ENCODE peak calls at places on chromosomes 3 and 15, in nine cellular contexts. One of them, this sample, is unnamed.

GRCh38 chr3:66482005-66482404 is 18.8 kb downstream of the LRIG1 start:
- DNase-seq in transverse colon: no peak
- DNase-seq in fibroblast of pulmonary artery: no peak
- DNase-seq in nephron progenitor cell: no peak
- DNase-seq in type B pancreatic cell: no peak
- DNase-seq in cardiac fibroblast: no peak
- DNase-seq in lower lobe of right lung: no peak
- DNase-seq in Ammon's horn: peak
- DNase-seq in endothelial cell of umbilical vein: no peak
- DNase-seq in this sample: no peak

GRCh38 chr15:29675791-29676301 is 146.4 kb downstream of the TJP1 start:
- DNase-seq in lower lobe of right lung: no peak
- DNase-seq in fibroblast of pulmonary artery: no peak
- DNase-seq in type B pancreatic cell: no peak
- DNase-seq in endothelial cell of umbilical vein: no peak
- DNase-seq in nephron progenitor cell: no peak
- DNase-seq in Ammon's horn: no peak
- DNase-seq in cardiac fibroblast: no peak
- DNase-seq in transverse colon: no peak
- DNase-seq in this sample: no peak

GRCh38 chr3:179428876-179429548 is 22.3 kb downstream of the GNB4 start:
- DNase-seq in endothelial cell of umbilical vein: no peak
- DNase-seq in nephron progenitor cell: no peak
- DNase-seq in transverse colon: no peak
- DNase-seq in Ammon's horn: no peak
- DNase-seq in cardiac fibroblast: no peak
- DNase-seq in type B pancreatic cell: no peak
- DNase-seq in lower lobe of right lung: no peak
- DNase-seq in fibroblast of pulmonary artery: no peak
- DNase-seq in this sample: no peak

GRCh38 chr15:67931861-67932260 is 92.0 kb upstream of the RNU6-1 start:
- DNase-seq in fibroblast of pulmonary artery: peak
- DNase-seq in Ammon's horn: no peak
- DNase-seq in lower lobe of right lung: no peak
- DNase-seq in transverse colon: no peak
- DNase-seq in type B pancreatic cell: no peak
- DNase-seq in nephron progenitor cell: no peak
- DNase-seq in endothelial cell of umbilical vein: no peak
- DNase-seq in cardiac fibroblast: peak
- DNase-seq in this sample: peak

GRCh38 chr3:133457465-133458067 is 57.7 kb downstream of the BFSP2 start:
- DNase-seq in cardiac fibroblast: peak
- DNase-seq in nephron progenitor cell: no peak
- DNase-seq in endothelial cell of umbilical vein: no peak
- DNase-seq in type B pancreatic cell: no peak
- DNase-seq in lower lobe of right lung: no peak
- DNase-seq in fibroblast of pulmonary artery: peak
- DNase-seq in Ammon's horn: no peak
- DNase-seq in transverse colon: no peak
- DNase-seq in this sample: no peak

GRCh38 chr3:128493221-128494151 is 485 bp upstream of the GATA2 start:
- DNase-seq in Ammon's horn: no peak
- DNase-seq in transverse colon: no peak
- DNase-seq in nephron progenitor cell: no peak
- DNase-seq in endothelial cell of umbilical vein: no peak
- DNase-seq in fibroblast of pulmonary artery: no peak
- DNase-seq in lower lobe of right lung: no peak
- DNase-seq in cardiac fibroblast: no peak
- DNase-seq in type B pancreatic cell: peak
- DNase-seq in this sample: no peak

GRCh38 chr3:3264796-3265195 is 85.3 kb upstream of the CRBN start:
- DNase-seq in type B pancreatic cell: no peak
- DNase-seq in transverse colon: no peak
- DNase-seq in nephron progenitor cell: no peak
- DNase-seq in fibroblast of pulmonary artery: no peak
- DNase-seq in endothelial cell of umbilical vein: no peak
- DNase-seq in Ammon's horn: no peak
- DNase-seq in lower lobe of right lung: no peak
- DNase-seq in cardiac fibroblast: no peak
- DNase-seq in this sample: no peak

GRCh38 chr3:96986241-96986640 is 171.8 kb downstream of the EPHA6 start:
- DNase-seq in cardiac fibroblast: no peak
- DNase-seq in lower lobe of right lung: no peak
- DNase-seq in fibroblast of pulmonary artery: no peak
- DNase-seq in transverse colon: no peak
- DNase-seq in type B pancreatic cell: no peak
- DNase-seq in endothelial cell of umbilical vein: no peak
- DNase-seq in Ammon's horn: no peak
- DNase-seq in nephron progenitor cell: no peak
- DNase-seq in this sample: no peak

GRCh38 chr3:120119846-120120510 is 25.7 kb upstream of the GSK3B start:
- DNase-seq in endothelial cell of umbilical vein: no peak
- DNase-seq in cardiac fibroblast: no peak
- DNase-seq in nephron progenitor cell: no peak
- DNase-seq in fibroblast of pulmonary artery: no peak
- DNase-seq in transverse colon: no peak
- DNase-seq in lower lobe of right lung: no peak
- DNase-seq in Ammon's horn: no peak
- DNase-seq in type B pancreatic cell: no peak
- DNase-seq in this sample: no peak

GRCh38 chr15:64092864-64093626 is 593 bp downstream of the CIAO2A start:
- DNase-seq in Ammon's horn: peak
- DNase-seq in lower lobe of right lung: no peak
- DNase-seq in fibroblast of pulmonary artery: peak
- DNase-seq in cardiac fibroblast: peak
- DNase-seq in transverse colon: peak
- DNase-seq in endothelial cell of umbilical vein: peak
- DNase-seq in type B pancreatic cell: no peak
- DNase-seq in nephron progenitor cell: peak
- DNase-seq in this sample: peak

GRCh38 chr3:139132976-139133375 is 88.3 kb upstream of the PRR23C start:
- DNase-seq in type B pancreatic cell: no peak
- DNase-seq in nephron progenitor cell: no peak
- DNase-seq in cardiac fibroblast: no peak
- DNase-seq in lower lobe of right lung: no peak
- DNase-seq in fibroblast of pulmonary artery: no peak
- DNase-seq in Ammon's horn: no peak
- DNase-seq in endothelial cell of umbilical vein: no peak
- DNase-seq in transverse colon: no peak
- DNase-seq in this sample: no peak

GRCh38 chr3:117719316-117719926 is 1009.8 kb downstream of the TUSC7 start:
- DNase-seq in transverse colon: no peak
- DNase-seq in cardiac fibroblast: peak
- DNase-seq in lower lobe of right lung: no peak
- DNase-seq in fibroblast of pulmonary artery: peak
- DNase-seq in endothelial cell of umbilical vein: peak
- DNase-seq in type B pancreatic cell: no peak
- DNase-seq in Ammon's horn: no peak
- DNase-seq in nephron progenitor cell: peak
- DNase-seq in this sample: no peak

GRCh38 chr3:24237971-24238767 is 256.5 kb downstream of the THRB start:
- DNase-seq in type B pancreatic cell: no peak
- DNase-seq in endothelial cell of umbilical vein: peak
- DNase-seq in fibroblast of pulmonary artery: peak
- DNase-seq in Ammon's horn: peak
- DNase-seq in transverse colon: peak
- DNase-seq in lower lobe of right lung: no peak
- DNase-seq in cardiac fibroblast: peak
- DNase-seq in nephron progenitor cell: peak
- DNase-seq in this sample: peak

GRCh38 chr3:155193868-155194267 is 99.6 kb downstream of the STRIT1 start:
- DNase-seq in fibroblast of pulmonary artery: no peak
- DNase-seq in lower lobe of right lung: no peak
- DNase-seq in Ammon's horn: no peak
- DNase-seq in endothelial cell of umbilical vein: no peak
- DNase-seq in type B pancreatic cell: no peak
- DNase-seq in nephron progenitor cell: no peak
- DNase-seq in transverse colon: no peak
- DNase-seq in cardiac fibroblast: no peak
- DNase-seq in this sample: no peak

GRCh38 chr3:146953523-146954125 is 348.5 kb upstream of the PLSCR5 start:
- DNase-seq in type B pancreatic cell: no peak
- DNase-seq in endothelial cell of umbilical vein: no peak
- DNase-seq in fibroblast of pulmonary artery: no peak
- DNase-seq in lower lobe of right lung: no peak
- DNase-seq in transverse colon: no peak
- DNase-seq in cardiac fibroblast: peak
- DNase-seq in nephron progenitor cell: no peak
- DNase-seq in Ammon's horn: peak
- DNase-seq in this sample: no peak

GRCh38 chr3:111714305-111714704 is 119.2 kb upstream of the ZBED2 start:
- DNase-seq in lower lobe of right lung: no peak
- DNase-seq in fibroblast of pulmonary artery: peak
- DNase-seq in endothelial cell of umbilical vein: no peak
- DNase-seq in type B pancreatic cell: no peak
- DNase-seq in Ammon's horn: no peak
- DNase-seq in cardiac fibroblast: peak
- DNase-seq in transverse colon: no peak
- DNase-seq in nephron progenitor cell: no peak
- DNase-seq in this sample: no peak

GRCh38 chr3:190281308-190282051 is 40.8 kb downstream of the CLDN1 start:
- DNase-seq in nephron progenitor cell: no peak
- DNase-seq in type B pancreatic cell: no peak
- DNase-seq in endothelial cell of umbilical vein: no peak
- DNase-seq in lower lobe of right lung: no peak
- DNase-seq in cardiac fibroblast: peak
- DNase-seq in Ammon's horn: no peak
- DNase-seq in transverse colon: no peak
- DNase-seq in fibroblast of pulmonary artery: peak
- DNase-seq in this sample: peak

GRCh38 chr3:22859618-22860017 is 343.5 kb upstream of the UBE2E2 start:
- DNase-seq in Ammon's horn: no peak
- DNase-seq in cardiac fibroblast: no peak
- DNase-seq in nephron progenitor cell: no peak
- DNase-seq in lower lobe of right lung: no peak
- DNase-seq in type B pancreatic cell: no peak
- DNase-seq in endothelial cell of umbilical vein: no peak
- DNase-seq in fibroblast of pulmonary artery: no peak
- DNase-seq in transverse colon: no peak
- DNase-seq in this sample: no peak

GRCh38 chr3:184262166-184262926 is 993 bp upstream of the CAMK2N2 start:
- DNase-seq in endothelial cell of umbilical vein: peak
- DNase-seq in Ammon's horn: no peak
- DNase-seq in nephron progenitor cell: peak
- DNase-seq in type B pancreatic cell: no peak
- DNase-seq in cardiac fibroblast: no peak
- DNase-seq in transverse colon: no peak
- DNase-seq in fibroblast of pulmonary artery: peak
- DNase-seq in lower lobe of right lung: no peak
- DNase-seq in this sample: no peak

GRCh38 chr15:92069308-92070244 is 216.1 kb downstream of the SLCO3A1 start:
- DNase-seq in lower lobe of right lung: no peak
- DNase-seq in Ammon's horn: no peak
- DNase-seq in fibroblast of pulmonary artery: peak
- DNase-seq in cardiac fibroblast: peak
- DNase-seq in type B pancreatic cell: no peak
- DNase-seq in nephron progenitor cell: no peak
- DNase-seq in transverse colon: peak
- DNase-seq in endothelial cell of umbilical vein: peak
- DNase-seq in this sample: peak

GRCh38 chr3:161231861-161232260 is 10.8 kb downstream of the NMD3 start:
- DNase-seq in cardiac fibroblast: no peak
- DNase-seq in fibroblast of pulmonary artery: no peak
- DNase-seq in lower lobe of right lung: no peak
- DNase-seq in nephron progenitor cell: no peak
- DNase-seq in Ammon's horn: no peak
- DNase-seq in type B pancreatic cell: no peak
- DNase-seq in endothelial cell of umbilical vein: no peak
- DNase-seq in transverse colon: no peak
- DNase-seq in this sample: no peak

GRCh38 chr3:55000546-55000945 is 72.7 kb upstream of the LRTM1 start:
- DNase-seq in Ammon's horn: peak
- DNase-seq in type B pancreatic cell: no peak
- DNase-seq in nephron progenitor cell: no peak
- DNase-seq in fibroblast of pulmonary artery: peak
- DNase-seq in cardiac fibroblast: peak
- DNase-seq in transverse colon: no peak
- DNase-seq in lower lobe of right lung: no peak
- DNase-seq in endothelial cell of umbilical vein: no peak
- DNase-seq in this sample: peak